ENCODE peak calls at places on chromosomes 13 and 19, in four cellular contexts. X, G, B and P are unnamed samples.
A peak's percentile ranks its signal among the peaks of the same experiment; 100 is the strongest.

GRCh38 chr13:110114351-110114750 is 192.6 kb downstream of the COL4A1 start:
- DNase-seq in X (no peak), G (no peak), B (no peak), P (no peak)

GRCh38 chr19:46271488-46272197 is 25.2 kb upstream of the HIF3A start:
- DNase-seq in X (no peak), G (no peak), B (no peak), P (no peak)

GRCh38 chr13:112967666-112968379 is 1.2 kb upstream of the MCF2L start:
- DNase-seq in X (no peak), G (no peak), B (no peak), P (no peak)

GRCh38 chr13:102226591-102226990 is 175.3 kb downstream of the FGF14 start:
- DNase-seq in X (no peak), G (no peak), B (no peak), P (no peak)

GRCh38 chr13:26914624-26915023 is 154.0 kb upstream of the GPR12 start:
- DNase-seq in X (no peak), G (no peak), B (peak; percentile 24), P (no peak)

GRCh38 chr13:33218426-33218825 is 67.1 kb downstream of the STARD13 start:
- DNase-seq in X (no peak), G (no peak), B (no peak), P (no peak)

GRCh38 chr19:10567696-10568443 is 909 bp downstream of the CDKN2D start:
- DNase-seq in X (no peak), G (no peak), B (peak; percentile 49), P (no peak)

GRCh38 chr19:14432817-14433453 is at the start of gene PKN1:
- DNase-seq in X (peak; percentile 72), G (peak; percentile 88), B (peak; percentile 54), P (no peak)

GRCh38 chr13:74203576-74203975 is 69.4 kb upstream of the KLF12 start:
- DNase-seq in X (no peak), G (no peak), B (no peak), P (no peak)

GRCh38 chr13:50887153-50887552 is 22.4 kb upstream of the RNASEH2B start:
- DNase-seq in X (no peak), G (no peak), B (no peak), P (no peak)

GRCh38 chr13:24664726-24665409 is 15.3 kb upstream of the ATP12A start:
- DNase-seq in X (no peak), G (no peak), B (no peak), P (no peak)

GRCh38 chr13:100542546-100543156 is 45.9 kb downstream of the GGACT start:
- DNase-seq in X (no peak), G (peak; percentile 61), B (peak; percentile 85), P (no peak)

GRCh38 chr19:45499196-45500180 is 1.2 kb downstream of the PPM1N start:
- DNase-seq in X (peak; percentile 99), G (peak; percentile 100), B (peak; percentile 90), P (peak; percentile 95)

GRCh38 chr19:11420429-11420893 is 1.3 kb upstream of the RGL3 start:
- DNase-seq in X (peak; percentile 35), G (peak; percentile 44), B (no peak), P (no peak)

GRCh38 chr19:13969897-13970296 is 17.6 kb downstream of the DCAF15 start:
- DNase-seq in X (no peak), G (no peak), B (no peak), P (no peak)

GRCh38 chr19:53659292-53659691 is 27.5 kb downstream of the DPRX start:
- DNase-seq in X (peak; percentile 69), G (peak; percentile 94), B (peak; percentile 5), P (peak; percentile 72)

GRCh38 chr19:10009714-10010224 is 535 bp downstream of the COL5A3 start:
- DNase-seq in X (no peak), G (no peak), B (no peak), P (no peak)

GRCh38 chr19:19460258-19460731 is 54.8 kb downstream of the GATAD2A start:
- DNase-seq in X (no peak), G (no peak), B (peak; percentile 52), P (no peak)

GRCh38 chr19:49689133-49690072 is at the start of gene ADM5:
- DNase-seq in X (peak; percentile 76), G (peak; percentile 85), B (no peak), P (no peak)

GRCh38 chr13:47420568-47420967 is 523.7 kb upstream of the HTR2A start:
- DNase-seq in X (no peak), G (no peak), B (no peak), P (no peak)

GRCh38 chr19:51783373-51783772 is 11.6 kb upstream of the FPR3 start:
- DNase-seq in X (peak; percentile 25), G (peak; percentile 61), B (peak; percentile 46), P (no peak)

GRCh38 chr19:41957838-41958366 is 1.2 kb downstream of the RABAC1 start:
- DNase-seq in X (peak; percentile 83), G (peak; percentile 94), B (peak; percentile 79), P (peak; percentile 69)

GRCh38 chr19:58397533-58398037 is 2.1 kb downstream of the RNF225 start:
- DNase-seq in X (no peak), G (no peak), B (no peak), P (no peak)

GRCh38 chr13:89977203-89977602 is 1370.3 kb upstream of the MIR17HG start:
- DNase-seq in X (no peak), G (no peak), B (no peak), P (no peak)

GRCh38 chr13:42532561-42533335 is 41.2 kb upstream of the TNFSF11 start:
- DNase-seq in X (no peak), G (no peak), B (peak; percentile 64), P (no peak)

GRCh38 chr19:4455742-4456565 is 1.6 kb downstream of the UBXN6 start:
- DNase-seq in X (no peak), G (no peak), B (no peak), P (no peak)

GRCh38 chr19:23799321-23799720 is 40.6 kb upstream of the ZNF681 start:
- DNase-seq in X (no peak), G (no peak), B (no peak), P (no peak)